ENCODE peak calls at places on chromosome 17, in five cellular contexts. L is colonic mucosa, T is progenitor cell of endocrine pancreas, D is GM13976, X is fibroblast of mammary gland. N is an unnamed sample.

GRCh38 chr17:72501404-72502110 is 380.7 kb downstream of the SOX9 start:
- DNase-seq in X (no peak), L (peak; percentile 47), D (no peak), T (no peak), N (no peak)

GRCh38 chr17:8051831-8052230 is 13.0 kb downstream of the ALOX15B start:
- DNase-seq in T (no peak), D (no peak), L (no peak), X (no peak), N (no peak)

GRCh38 chr17:59154721-59155438 is at the start of gene SKA2:
- DNase-seq in T (peak; percentile 98), D (peak; percentile 89), X (no peak), L (peak; percentile 84), N (no peak)

GRCh38 chr17:67359960-67360817 is 6.2 kb downstream of the PSMD12 start:
- DNase-seq in D (no peak), X (peak; percentile 54), L (no peak), T (no peak), N (peak; percentile 42)

GRCh38 chr17:43880420-43880991 is 26.8 kb downstream of the MPP2 start:
- DNase-seq in D (peak; percentile 83), T (no peak), L (peak; percentile 69), X (no peak), N (peak; percentile 14)

GRCh38 chr17:28443901-28444638 is 29.4 kb upstream of the SLC13A2 start:
- DNase-seq in D (no peak), T (no peak), X (no peak), L (no peak), N (no peak)

GRCh38 chr17:44390250-44390649 is 801 bp upstream of the ITGA2B start:
- DNase-seq in L (no peak), X (no peak), D (no peak), T (no peak), N (no peak)

GRCh38 chr17:16439867-16440351 is 24.5 kb downstream of the TRPV2 start:
- DNase-seq in L (no peak), T (no peak), X (peak; percentile 53), D (no peak), N (peak; percentile 49)

GRCh38 chr17:27218719-27219488 is 75.0 kb upstream of the WSB1 start:
- DNase-seq in D (peak; percentile 48), T (no peak), L (no peak), X (no peak), N (no peak)

GRCh38 chr17:77349976-77350830 is 209.4 kb downstream of the SEC14L1 start:
- DNase-seq in D (peak; percentile 6), X (peak; percentile 91), T (no peak), L (peak; percentile 21), N (peak; percentile 82)

GRCh38 chr17:80523054-80523744 is 21.4 kb upstream of the RPTOR start:
- DNase-seq in T (no peak), X (no peak), L (no peak), D (no peak), N (no peak)

GRCh38 chr17:68794636-68795503 is 160.3 kb downstream of the ABCA8 start:
- DNase-seq in X (peak; percentile 75), D (peak; percentile 15), L (no peak), T (no peak), N (peak; percentile 86)

GRCh38 chr17:67628580-67629013 is 89.1 kb upstream of the NOL11 start:
- DNase-seq in D (peak; percentile 80), X (peak; percentile 45), L (no peak), T (no peak), N (peak; percentile 43)

GRCh38 chr17:61619493-61619892 is 28.5 kb upstream of the NACA2 start:
- DNase-seq in D (no peak), L (no peak), X (peak; percentile 11), T (no peak), N (no peak)

GRCh38 chr17:47834756-47835155 is 3.3 kb downstream of the LRRC46 start:
- DNase-seq in D (no peak), T (no peak), L (no peak), X (no peak), N (no peak)

GRCh38 chr17:48241770-48242497 is 134.4 kb downstream of the SNX11 start:
- DNase-seq in D (no peak), T (no peak), X (no peak), L (no peak), N (no peak)

GRCh38 chr17:58304735-58305486 is 23.7 kb downstream of the TSPOAP1 start:
- DNase-seq in T (no peak), L (peak; percentile 15), X (no peak), D (peak; percentile 41), N (no peak)

GRCh38 chr17:49787932-49788442 is 494 bp upstream of the KAT7 start:
- DNase-seq in D (no peak), L (peak; percentile 26), T (no peak), X (no peak), N (no peak)

GRCh38 chr17:67490471-67490870 is 113.4 kb downstream of the PITPNC1 start:
- DNase-seq in L (no peak), X (peak; percentile 69), T (no peak), D (no peak), N (no peak)

GRCh38 chr17:50832267-50833227 is 2.8 kb upstream of the WFIKKN2 start:
- DNase-seq in L (no peak), D (no peak), X (no peak), T (no peak), N (no peak)

GRCh38 chr17:61980535-61980934 is 52.8 kb upstream of the INTS2 start:
- DNase-seq in T (no peak), D (no peak), X (no peak), L (no peak), N (no peak)

GRCh38 chr17:59671386-59671785 is 35.8 kb downstream of the PTRH2 start:
- DNase-seq in D (no peak), X (no peak), T (no peak), L (no peak), N (no peak)

GRCh38 chr17:75561927-75562603 is 25.5 kb upstream of the MYO15B start:
- DNase-seq in L (no peak), D (no peak), T (no peak), X (peak; percentile 9), N (no peak)
- TF ChIP-seq CTCF in L (no peak), D (no peak), T (no peak), X (no peak), N (no peak)

GRCh38 chr17:17666111-17666714 is 15.0 kb upstream of the RAI1 start:
- DNase-seq in L (peak; percentile 54), T (no peak), X (peak; percentile 78), D (no peak), N (peak; percentile 55)
- TF ChIP-seq CTCF in L (no peak), T (no peak), X (no peak), D (no peak), N (no peak)

GRCh38 chr17:64504769-64505319 is 1.2 kb downstream of the DDX5 start:
- DNase-seq in X (peak; percentile 54), T (no peak), L (no peak), D (no peak), N (peak; percentile 76)
- TF ChIP-seq CTCF in X (no peak), T (no peak), L (no peak), D (no peak), N (no peak)

DNA sequence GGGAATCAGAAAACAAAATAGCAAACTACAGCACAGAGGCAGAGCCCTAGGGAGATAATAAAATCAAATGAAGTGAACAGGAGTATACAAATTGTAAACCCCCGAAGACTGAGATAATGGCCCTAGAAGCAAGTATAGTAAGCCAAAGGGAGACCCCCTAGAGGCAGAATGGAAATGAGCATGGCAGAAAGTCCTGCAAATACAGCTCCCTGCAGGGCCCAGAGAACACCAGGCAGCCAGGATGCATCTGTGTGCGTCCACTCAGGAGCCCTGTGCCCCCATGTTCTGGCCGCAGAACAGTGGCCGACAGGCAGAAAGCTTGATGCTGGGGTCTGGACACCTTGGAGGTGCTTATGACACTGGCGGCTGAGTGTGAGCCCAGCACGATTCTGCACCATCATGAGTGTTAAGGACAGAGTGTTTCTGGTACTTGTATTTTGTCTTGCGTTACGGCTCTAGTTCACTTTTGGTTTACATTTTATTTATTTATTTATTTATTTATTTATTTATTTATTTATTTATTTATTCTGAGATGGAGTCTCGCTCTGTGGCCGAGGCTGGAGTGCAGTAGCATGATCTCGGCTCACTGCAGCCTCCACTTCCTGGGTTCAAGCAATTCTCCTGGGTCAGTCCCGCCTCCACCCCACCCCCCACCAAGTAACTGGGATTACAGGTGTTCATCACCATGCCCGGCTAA is 48.7 kb downstream of the RGS9 start:
- DNase-seq in T (no peak), L (no peak), X (no peak), D (no peak), N (no peak)
- TF ChIP-seq CTCF in T (peak; percentile 20), L (no peak), X (no peak), D (no peak), N (no peak)

N was measured in fibroblast of pulmonary artery.